ENCODE peak calls at places on chromosome 20, in five cellular contexts. One of them, this sample, is unnamed.

GRCh38 chr20:24708411-24709295 is 239.2 kb downstream of the SYNDIG1 start:
- DNase-seq in fibroblast of lung: no peak
- DNase-seq in T-cell: no peak
- DNase-seq in SW480: no peak
- DNase-seq in amygdala: no peak
- DNase-seq in this sample: no peak

GRCh38 chr20:37804584-37805566 is 98.1 kb upstream of the VSTM2L start:
- DNase-seq in fibroblast of lung: no peak
- DNase-seq in T-cell: no peak
- DNase-seq in SW480: no peak
- DNase-seq in amygdala: peak
- DNase-seq in this sample: peak

GRCh38 chr20:17228624-17229061 is 1.8 kb downstream of the PCSK2 start:
- DNase-seq in fibroblast of lung: no peak
- DNase-seq in T-cell: no peak
- DNase-seq in SW480: peak
- DNase-seq in amygdala: peak
- DNase-seq in this sample: no peak

GRCh38 chr20:45919536-45919933 is 7.6 kb upstream of the PLTP start:
- DNase-seq in fibroblast of lung: peak
- DNase-seq in T-cell: no peak
- DNase-seq in SW480: no peak
- DNase-seq in amygdala: no peak
- DNase-seq in this sample: no peak

GRCh38 chr20:32007787-32008616 is 2.2 kb upstream of the CCM2L start:
- DNase-seq in fibroblast of lung: no peak
- DNase-seq in T-cell: no peak
- DNase-seq in SW480: no peak
- DNase-seq in amygdala: no peak
- DNase-seq in this sample: no peak

GRCh38 chr20:5848711-5849505 is 98.7 kb downstream of the SHLD1 start:
- DNase-seq in fibroblast of lung: peak
- DNase-seq in T-cell: no peak
- DNase-seq in SW480: peak
- DNase-seq in amygdala: no peak
- DNase-seq in this sample: no peak

GRCh38 chr20:63376283-63377250 is 15.4 kb upstream of the CHRNA4 start:
- DNase-seq in fibroblast of lung: no peak
- DNase-seq in T-cell: no peak
- DNase-seq in SW480: no peak
- DNase-seq in amygdala: no peak
- DNase-seq in this sample: no peak

GRCh38 chr20:37661536-37661935 is 32.3 kb upstream of the CTNNBL1 start:
- DNase-seq in fibroblast of lung: no peak
- DNase-seq in T-cell: no peak
- DNase-seq in SW480: no peak
- DNase-seq in amygdala: no peak
- DNase-seq in this sample: no peak

GRCh38 chr20:50070361-50070760 is 42.6 kb downstream of the UBE2V1 start:
- DNase-seq in fibroblast of lung: no peak
- DNase-seq in T-cell: no peak
- DNase-seq in SW480: no peak
- DNase-seq in amygdala: no peak
- DNase-seq in this sample: no peak

GRCh38 chr20:53337419-53338101 is 256.1 kb downstream of the ZNF217 start:
- DNase-seq in fibroblast of lung: no peak
- DNase-seq in T-cell: no peak
- DNase-seq in SW480: no peak
- DNase-seq in amygdala: no peak
- DNase-seq in this sample: no peak

GRCh38 chr20:34834459-34834893 is 9.0 kb upstream of the NCOA6 start:
- DNase-seq in fibroblast of lung: peak
- DNase-seq in T-cell: no peak
- DNase-seq in SW480: peak
- DNase-seq in amygdala: no peak
- DNase-seq in this sample: no peak

This sample was measured in memory B cell.